ENCODE peak calls at places on chromosomes 5 and 9, in eight cellular contexts. One of them, this sample, is unnamed.

GRCh38 chr5:160167623-160168165 is 48.4 kb upstream of the PWWP2A start:
- DNase-seq in gastrocnemius medialis: no peak
- DNase-seq in fibroblast of lung: no peak
- DNase-seq in tibial nerve: no peak
- DNase-seq in PC-3: peak
- DNase-seq in AG04450: no peak
- DNase-seq in substantia nigra: no peak
- DNase-seq in IMR-90: no peak
- DNase-seq in this sample: peak

GRCh38 chr5:143101740-143102386 is 301.6 kb downstream of the NR3C1 start:
- DNase-seq in fibroblast of lung: no peak
- DNase-seq in substantia nigra: no peak
- DNase-seq in IMR-90: no peak
- DNase-seq in tibial nerve: no peak
- DNase-seq in AG04450: no peak
- DNase-seq in gastrocnemius medialis: no peak
- DNase-seq in PC-3: no peak
- DNase-seq in this sample: no peak

GRCh38 chr5:149152317-149152746 is 11.0 kb downstream of the ABLIM3 start:
- DNase-seq in PC-3: peak
- DNase-seq in tibial nerve: no peak
- DNase-seq in fibroblast of lung: peak
- DNase-seq in IMR-90: peak
- DNase-seq in AG04450: no peak
- DNase-seq in substantia nigra: no peak
- DNase-seq in gastrocnemius medialis: no peak
- DNase-seq in this sample: no peak

GRCh38 chr5:134051305-134051704 is 46.5 kb upstream of the VDAC1 start:
- DNase-seq in fibroblast of lung: no peak
- DNase-seq in PC-3: peak
- DNase-seq in AG04450: no peak
- DNase-seq in gastrocnemius medialis: no peak
- DNase-seq in substantia nigra: no peak
- DNase-seq in tibial nerve: no peak
- DNase-seq in IMR-90: no peak
- DNase-seq in this sample: no peak

GRCh38 chr9:122216798-122217418 is 11.8 kb downstream of the LHX6 start:
- DNase-seq in PC-3: no peak
- DNase-seq in IMR-90: no peak
- DNase-seq in fibroblast of lung: no peak
- DNase-seq in gastrocnemius medialis: no peak
- DNase-seq in substantia nigra: no peak
- DNase-seq in AG04450: no peak
- DNase-seq in tibial nerve: no peak
- DNase-seq in this sample: no peak

GRCh38 chr9:104991144-104991953 is 63.4 kb upstream of the ABCA1 start:
- DNase-seq in fibroblast of lung: peak
- DNase-seq in tibial nerve: peak
- DNase-seq in IMR-90: peak
- DNase-seq in gastrocnemius medialis: peak
- DNase-seq in PC-3: peak
- DNase-seq in AG04450: peak
- DNase-seq in substantia nigra: peak
- DNase-seq in this sample: no peak

GRCh38 chr9:114829686-114830085 is 23.8 kb upstream of the TNFSF15 start:
- DNase-seq in substantia nigra: no peak
- DNase-seq in fibroblast of lung: peak
- DNase-seq in AG04450: no peak
- DNase-seq in PC-3: no peak
- DNase-seq in IMR-90: no peak
- DNase-seq in gastrocnemius medialis: no peak
- DNase-seq in tibial nerve: no peak
- DNase-seq in this sample: no peak

GRCh38 chr5:35282805-35283204 is 52.5 kb upstream of the PRLR start:
- DNase-seq in fibroblast of lung: no peak
- DNase-seq in substantia nigra: no peak
- DNase-seq in tibial nerve: no peak
- DNase-seq in gastrocnemius medialis: no peak
- DNase-seq in IMR-90: no peak
- DNase-seq in PC-3: no peak
- DNase-seq in AG04450: no peak
- DNase-seq in this sample: no peak

GRCh38 chr9:95770653-95771131 is 104.8 kb upstream of the ERCC6L2 start:
- DNase-seq in AG04450: no peak
- DNase-seq in tibial nerve: no peak
- DNase-seq in PC-3: no peak
- DNase-seq in IMR-90: no peak
- DNase-seq in substantia nigra: no peak
- DNase-seq in fibroblast of lung: peak
- DNase-seq in gastrocnemius medialis: no peak
- DNase-seq in this sample: no peak

DNA sequence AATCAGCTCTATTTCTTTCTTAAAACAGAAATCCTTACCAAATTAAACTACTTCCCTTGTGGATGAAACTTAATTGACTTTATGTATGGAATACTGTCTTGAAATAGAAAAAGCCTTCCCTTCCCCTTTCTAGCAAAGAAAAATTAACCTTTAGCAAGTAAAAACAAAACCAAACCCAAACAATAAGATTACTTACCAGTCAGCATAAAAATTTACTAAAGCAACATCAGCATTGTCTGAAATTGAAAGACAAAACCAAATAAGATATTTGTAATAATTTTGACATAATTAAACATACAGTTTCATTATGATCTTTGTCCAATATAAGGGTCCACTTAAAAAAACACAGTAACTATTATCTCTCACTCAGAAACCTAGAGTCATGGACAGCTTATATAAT is 41.2 kb downstream of the ERP44 start:
- DNase-seq in AG04450: no peak
- DNase-seq in substantia nigra: no peak
- DNase-seq in tibial nerve: no peak
- DNase-seq in fibroblast of lung: no peak
- DNase-seq in gastrocnemius medialis: no peak
- DNase-seq in PC-3: no peak
- DNase-seq in IMR-90: no peak
- DNase-seq in this sample: no peak
- H3K27ac ChIP-seq in AG04450: no peak
- H3K27ac ChIP-seq in substantia nigra: no peak
- H3K27ac ChIP-seq in tibial nerve: no peak
- H3K27ac ChIP-seq in fibroblast of lung: no peak
- H3K27ac ChIP-seq in gastrocnemius medialis: no peak
- H3K27ac ChIP-seq in PC-3: no peak
- H3K27ac ChIP-seq in IMR-90: no peak
- H3K27ac ChIP-seq in this sample: no peak

GRCh38 chr9:127955294-127956015 is 17.8 kb upstream of the DPM2 start:
- DNase-seq in IMR-90: peak
- DNase-seq in AG04450: no peak
- DNase-seq in PC-3: peak
- DNase-seq in substantia nigra: peak
- DNase-seq in tibial nerve: no peak
- DNase-seq in fibroblast of lung: peak
- DNase-seq in gastrocnemius medialis: peak
- DNase-seq in this sample: peak
- H3K27ac ChIP-seq in IMR-90: no peak
- H3K27ac ChIP-seq in AG04450: no peak
- H3K27ac ChIP-seq in PC-3: peak
- H3K27ac ChIP-seq in substantia nigra: peak
- H3K27ac ChIP-seq in tibial nerve: peak
- H3K27ac ChIP-seq in fibroblast of lung: no peak
- H3K27ac ChIP-seq in gastrocnemius medialis: peak
- H3K27ac ChIP-seq in this sample: peak

GRCh38 chr9:98940278-98940677 is 3.4 kb upstream of the COL15A1 start:
- DNase-seq in IMR-90: no peak
- DNase-seq in gastrocnemius medialis: no peak
- DNase-seq in PC-3: no peak
- DNase-seq in fibroblast of lung: no peak
- DNase-seq in substantia nigra: no peak
- DNase-seq in AG04450: no peak
- DNase-seq in tibial nerve: no peak
- DNase-seq in this sample: no peak

GRCh38 chr9:98942906-98943681 is 613 bp upstream of the COL15A1 start:
- DNase-seq in gastrocnemius medialis: no peak
- DNase-seq in IMR-90: no peak
- DNase-seq in fibroblast of lung: no peak
- DNase-seq in AG04450: no peak
- DNase-seq in tibial nerve: no peak
- DNase-seq in substantia nigra: no peak
- DNase-seq in PC-3: no peak
- DNase-seq in this sample: no peak

GRCh38 chr9:98941946-98942523 is 1.7 kb upstream of the COL15A1 start:
- DNase-seq in PC-3: no peak
- DNase-seq in gastrocnemius medialis: no peak
- DNase-seq in IMR-90: no peak
- DNase-seq in AG04450: no peak
- DNase-seq in fibroblast of lung: no peak
- DNase-seq in substantia nigra: no peak
- DNase-seq in tibial nerve: no peak
- DNase-seq in this sample: no peak

GRCh38 chr9:98943682-98944129 is at the start of gene COL15A1:
- DNase-seq in IMR-90: no peak
- DNase-seq in tibial nerve: no peak
- DNase-seq in fibroblast of lung: peak
- DNase-seq in substantia nigra: no peak
- DNase-seq in gastrocnemius medialis: no peak
- DNase-seq in PC-3: no peak
- DNase-seq in AG04450: no peak
- DNase-seq in this sample: no peak

DNA sequence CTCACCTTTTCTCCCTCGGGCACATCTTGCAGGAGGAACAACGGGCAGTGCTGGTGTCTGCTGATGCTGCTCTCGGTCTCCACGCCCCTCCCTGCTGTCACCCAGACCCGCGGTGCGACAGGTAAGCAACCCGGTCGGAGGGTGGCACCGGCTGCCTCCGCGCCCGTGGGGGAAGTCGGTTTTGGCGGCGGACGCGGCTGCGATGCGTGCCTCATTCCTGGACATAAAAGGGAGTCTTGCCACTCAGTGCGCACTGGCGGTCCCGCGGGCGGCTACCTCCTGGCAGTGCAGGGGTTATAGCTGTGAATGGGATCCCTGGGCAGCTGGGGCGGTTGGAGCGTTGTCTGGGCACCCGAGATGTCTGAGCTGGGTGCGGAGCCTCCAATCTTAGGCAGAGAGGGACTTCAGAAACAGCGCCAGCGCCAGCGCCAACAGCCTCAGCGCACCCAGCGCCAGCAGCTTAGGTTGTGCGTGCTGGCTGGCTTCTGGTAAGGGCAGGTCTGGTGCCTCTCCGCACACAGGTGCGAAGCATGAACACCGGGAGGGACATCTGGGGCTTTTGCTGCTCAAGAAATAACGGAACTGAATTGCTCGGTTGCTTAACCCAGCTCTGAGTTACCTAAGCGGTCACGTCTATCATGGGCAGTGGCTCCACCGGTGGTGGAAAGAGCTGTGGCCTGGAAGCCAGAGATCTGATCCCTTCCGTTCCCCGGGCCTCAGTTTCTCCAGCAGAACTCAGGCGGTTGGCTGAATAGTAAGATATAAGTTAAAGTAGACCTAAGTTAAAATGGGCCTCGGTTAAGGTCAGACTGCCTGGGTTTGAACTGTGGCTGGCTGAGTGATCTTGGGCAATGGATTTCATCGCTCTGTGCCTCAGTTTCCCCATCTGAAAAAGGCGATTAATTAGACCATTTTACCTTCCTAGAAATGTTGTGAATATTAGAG is 695 bp downstream of the COL15A1 start:
- DNase-seq in tibial nerve: no peak
- DNase-seq in IMR-90: no peak
- DNase-seq in gastrocnemius medialis: no peak
- DNase-seq in substantia nigra: no peak
- DNase-seq in AG04450: no peak
- DNase-seq in fibroblast of lung: peak
- DNase-seq in PC-3: no peak
- DNase-seq in this sample: no peak
- H3K27ac ChIP-seq in tibial nerve: no peak
- H3K27ac ChIP-seq in IMR-90: peak
- H3K27ac ChIP-seq in gastrocnemius medialis: peak
- H3K27ac ChIP-seq in substantia nigra: no peak
- H3K27ac ChIP-seq in AG04450: no peak
- H3K27ac ChIP-seq in fibroblast of lung: no peak
- H3K27ac ChIP-seq in PC-3: no peak
- H3K27ac ChIP-seq in this sample: no peak

GRCh38 chr5:40676643-40677333 is 2.9 kb upstream of the PTGER4 start:
- DNase-seq in PC-3: peak
- DNase-seq in gastrocnemius medialis: no peak
- DNase-seq in IMR-90: peak
- DNase-seq in tibial nerve: no peak
- DNase-seq in AG04450: peak
- DNase-seq in fibroblast of lung: peak
- DNase-seq in substantia nigra: no peak
- DNase-seq in this sample: no peak
- H3K27ac ChIP-seq in PC-3: peak
- H3K27ac ChIP-seq in gastrocnemius medialis: peak
- H3K27ac ChIP-seq in IMR-90: peak
- H3K27ac ChIP-seq in tibial nerve: no peak
- H3K27ac ChIP-seq in AG04450: no peak
- H3K27ac ChIP-seq in fibroblast of lung: peak
- H3K27ac ChIP-seq in substantia nigra: no peak
- H3K27ac ChIP-seq in this sample: peak

GRCh38 chr9:128383791-128384190 is 12.6 kb downstream of the URM1 start:
- DNase-seq in PC-3: no peak
- DNase-seq in fibroblast of lung: no peak
- DNase-seq in AG04450: no peak
- DNase-seq in substantia nigra: peak
- DNase-seq in IMR-90: no peak
- DNase-seq in tibial nerve: no peak
- DNase-seq in gastrocnemius medialis: no peak
- DNase-seq in this sample: no peak

GRCh38 chr9:128385493-128386205 is 14.5 kb downstream of the URM1 start:
- DNase-seq in PC-3: no peak
- DNase-seq in AG04450: no peak
- DNase-seq in gastrocnemius medialis: no peak
- DNase-seq in substantia nigra: no peak
- DNase-seq in fibroblast of lung: no peak
- DNase-seq in tibial nerve: no peak
- DNase-seq in IMR-90: no peak
- DNase-seq in this sample: no peak

GRCh38 chr9:128383007-128383753 is 12.0 kb downstream of the URM1 start:
- DNase-seq in IMR-90: no peak
- DNase-seq in tibial nerve: no peak
- DNase-seq in PC-3: no peak
- DNase-seq in gastrocnemius medialis: no peak
- DNase-seq in AG04450: no peak
- DNase-seq in fibroblast of lung: no peak
- DNase-seq in substantia nigra: peak
- DNase-seq in this sample: no peak

GRCh38 chr9:128384801-128385492 is 13.8 kb downstream of the URM1 start:
- DNase-seq in IMR-90: no peak
- DNase-seq in AG04450: no peak
- DNase-seq in fibroblast of lung: no peak
- DNase-seq in substantia nigra: no peak
- DNase-seq in PC-3: no peak
- DNase-seq in tibial nerve: no peak
- DNase-seq in gastrocnemius medialis: no peak
- DNase-seq in this sample: no peak

DNA sequence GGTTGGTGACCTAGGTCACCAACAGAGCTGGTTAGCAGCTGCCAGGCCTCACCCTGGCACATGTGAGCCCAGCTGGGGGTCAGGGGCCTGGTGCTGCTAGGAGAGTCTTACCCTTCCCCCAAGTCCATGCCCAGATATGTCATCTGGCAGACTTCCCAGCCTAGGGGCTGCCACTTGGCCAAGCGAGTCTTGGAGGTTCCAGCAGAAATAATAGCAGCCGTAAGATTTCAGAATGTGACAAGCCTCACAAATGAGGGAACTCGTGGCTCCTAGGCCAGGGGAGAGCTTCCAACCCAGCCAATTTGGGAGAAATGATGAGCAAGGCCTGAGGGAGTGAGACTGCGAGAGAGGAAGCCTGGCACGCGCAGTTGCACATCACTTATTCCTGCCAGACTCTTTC is 11.1 kb downstream of the URM1 start:
- DNase-seq in AG04450: no peak
- DNase-seq in PC-3: no peak
- DNase-seq in tibial nerve: no peak
- DNase-seq in substantia nigra: peak
- DNase-seq in IMR-90: no peak
- DNase-seq in gastrocnemius medialis: no peak
- DNase-seq in fibroblast of lung: no peak
- DNase-seq in this sample: no peak
- H3K27ac ChIP-seq in AG04450: no peak
- H3K27ac ChIP-seq in PC-3: no peak
- H3K27ac ChIP-seq in tibial nerve: no peak
- H3K27ac ChIP-seq in substantia nigra: peak
- H3K27ac ChIP-seq in IMR-90: no peak
- H3K27ac ChIP-seq in gastrocnemius medialis: no peak
- H3K27ac ChIP-seq in fibroblast of lung: no peak
- H3K27ac ChIP-seq in this sample: no peak

This sample was measured in epithelial cell of prostate.